ENCODE peak calls at places on chromosomes 11 and 22, in five cellular contexts. G, Q, R, L and I are unnamed samples.
A peak's percentile ranks its signal among the peaks of the same experiment; 100 is the strongest.

GRCh38 chr11:130897262-130898182 is 18.8 kb downstream of the SNX19 start:
- DNase-seq in Q (no peak), G (no peak), R (no peak), L (no peak), I (no peak)

GRCh38 chr11:57568330-57568766 is 876 bp upstream of the UBE2L6 start:
- DNase-seq in Q (peak; percentile 49), R (no peak), G (peak; percentile 97), L (peak; percentile 51), I (peak; percentile 67)

GRCh38 chr11:110587972-110588371 is 124.3 kb downstream of the ARHGAP20 start:
- DNase-seq in G (no peak), Q (no peak), R (no peak), L (no peak), I (no peak)

GRCh38 chr11:15764948-15765347 is 591.4 kb downstream of the SOX6 start:
- DNase-seq in R (no peak), G (no peak), Q (no peak), L (no peak), I (no peak)

GRCh38 chr22:41288245-41288946 is 2.4 kb upstream of the RANGAP1 start:
- DNase-seq in L (no peak), Q (peak; percentile 92), R (no peak), G (no peak), I (no peak)

GRCh38 chr22:47165338-47165931 is 403.0 kb downstream of the TBC1D22A start:
- DNase-seq in G (no peak), Q (no peak), L (no peak), R (no peak), I (no peak)

GRCh38 chr11:12523180-12523924 is 146.0 kb downstream of the PARVA start:
- DNase-seq in G (no peak), Q (no peak), R (no peak), L (no peak), I (no peak)

GRCh38 chr22:23233746-23234408 is 53.6 kb downstream of the BCR start:
- DNase-seq in R (no peak), G (no peak), Q (no peak), L (no peak), I (no peak)

GRCh38 chr11:9506489-9507343 is 45.9 kb downstream of the ZNF143 start:
- DNase-seq in Q (peak; percentile 72), R (peak; percentile 74), L (peak; percentile 39), G (peak; percentile 86), I (peak; percentile 92)

GRCh38 chr11:78560826-78561484 is 13.7 kb downstream of the NARS2 start:
- DNase-seq in L (no peak), Q (peak; percentile 71), R (no peak), G (no peak), I (no peak)

GRCh38 chr22:46081831-46082210 is 68.5 kb upstream of the PPARA start:
- DNase-seq in G (no peak), L (no peak), R (no peak), Q (no peak), I (no peak)

GRCh38 chr11:102120006-102120405 is 9.8 kb downstream of the YAP1 start:
- DNase-seq in L (no peak), G (no peak), Q (peak; percentile 86), R (no peak), I (no peak)

GRCh38 chr11:64015935-64016468 is 19.7 kb upstream of the FLRT1 start:
- DNase-seq in G (no peak), R (no peak), L (no peak), Q (no peak), I (no peak)

GRCh38 chr11:120867988-120868387 is 155.9 kb upstream of the TBCEL start:
- DNase-seq in G (no peak), L (no peak), Q (no peak), R (no peak), I (no peak)

GRCh38 chr11:2742611-2743426 is 43.0 kb upstream of the KCNQ1OT1 start:
- DNase-seq in G (no peak), R (no peak), L (no peak), Q (no peak), I (no peak)

GRCh38 chr22:43205748-43206514 is 19.0 kb upstream of the TTLL12 start:
- DNase-seq in Q (no peak), L (no peak), G (no peak), R (no peak), I (no peak)

GRCh38 chr11:59901306-59901705 is 22.7 kb downstream of the OOSP3 start:
- DNase-seq in L (no peak), R (no peak), Q (no peak), G (no peak), I (no peak)

GRCh38 chr22:38110863-38111852 is 674 bp upstream of the BAIAP2L2 start:
- DNase-seq in Q (peak; percentile 49), G (no peak), L (no peak), R (no peak), I (no peak)

GRCh38 chr22:38935023-38935422 is 22.4 kb upstream of the APOBEC3A start:
- DNase-seq in G (no peak), R (no peak), L (no peak), Q (no peak), I (no peak)

GRCh38 chr22:47921906-47922305 is 1159.5 kb downstream of the TBC1D22A start:
- DNase-seq in Q (no peak), G (no peak), L (no peak), R (no peak), I (no peak)

GRCh38 chr11:76955459-76956114 is 78.6 kb upstream of the B3GNT6 start:
- DNase-seq in Q (no peak), G (no peak), R (no peak), L (no peak), I (no peak)
- TF ChIP-seq SUZ12 in Q (no peak), G (no peak), R (no peak), L (no peak), I (no peak)

GRCh38 chr11:31477528-31478255 is 31.7 kb downstream of the IMMP1L start:
- DNase-seq in L (no peak), G (no peak), R (no peak), Q (no peak), I (no peak)

GRCh38 chr11:31480930-31481329 is 28.5 kb downstream of the IMMP1L start:
- DNase-seq in L (no peak), G (no peak), R (no peak), Q (no peak), I (no peak)

GRCh38 chr11:31474083-31474482 is 35.3 kb downstream of the IMMP1L start:
- DNase-seq in G (no peak), R (no peak), L (no peak), Q (no peak), I (no peak)

GRCh38 chr11:31479073-31479472 is 30.3 kb downstream of the IMMP1L start:
- DNase-seq in Q (no peak), R (no peak), L (no peak), G (no peak), I (no peak)
- TF ChIP-seq SUZ12 in Q (no peak), R (no peak), L (no peak), G (no peak), I (no peak)

GRCh38 chr11:132490976-132491375 is 1041.3 kb downstream of the OPCML start:
- DNase-seq in L (no peak), G (no peak), Q (no peak), R (no peak), I (no peak)
- TF ChIP-seq SUZ12 in L (no peak), G (no peak), Q (no peak), R (no peak), I (no peak)

DNA sequence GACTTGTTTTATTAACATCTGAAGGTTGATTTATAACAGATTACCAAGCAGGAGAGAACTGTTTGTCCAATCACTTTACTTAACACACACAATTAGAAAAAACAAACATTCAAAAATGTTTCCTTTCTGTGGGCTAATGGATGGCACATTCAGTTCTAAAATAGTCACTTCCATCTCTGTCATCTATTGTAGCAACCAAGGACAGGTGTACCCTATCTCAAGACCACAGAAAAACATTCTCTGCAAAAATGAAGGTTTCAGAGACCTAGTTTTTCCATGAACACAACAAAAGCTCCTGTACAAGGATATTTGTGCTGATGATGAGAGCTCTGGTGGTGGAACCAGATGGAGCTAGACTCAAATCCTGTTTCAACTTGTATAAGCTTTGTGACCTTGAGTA is 239.9 kb downstream of the CADM1 start:
- DNase-seq in R (no peak), L (no peak), G (no peak), Q (no peak), I (no peak)
- TF ChIP-seq SUZ12 in R (no peak), L (no peak), G (no peak), Q (no peak), I (no peak)